ENCODE peak calls at places on chromosomes 2 and 18, in eight cellular contexts. H is endothelial cell of umbilical vein, X is transverse colon, A is K562, E is SK-N-SH, Q is GM23338, I is HCT116, Y is HepG2. D is an unnamed sample.

GRCh38 chr18:47595816-47596501 is 334.5 kb downstream of the SMAD2 start:
- DNase-seq in X (peak), H (peak), Q (peak), E (no peak), A (peak), I (peak), Y (peak), D (no peak)

GRCh38 chr2:219688560-219689445 is 61.4 kb downstream of the SLC4A3 start:
- DNase-seq in H (no peak), Y (peak), Q (no peak), I (peak), E (no peak), X (no peak), A (no peak), D (no peak)

GRCh38 chr2:119460076-119460475 is 28.4 kb downstream of the TMEM37 start:
- DNase-seq in E (no peak), X (no peak), A (no peak), I (no peak), Y (no peak), H (no peak), Q (no peak), D (no peak)

GRCh38 chr2:62266433-62267038 is 70.6 kb downstream of the B3GNT2 start:
- DNase-seq in Q (peak), E (no peak), A (no peak), X (no peak), Y (no peak), I (no peak), H (no peak), D (no peak)

GRCh38 chr2:124975658-124976057 is 950.6 kb downstream of the CNTNAP5 start:
- DNase-seq in H (no peak), A (no peak), I (no peak), Q (no peak), X (no peak), E (no peak), Y (no peak), D (no peak)

GRCh38 chr2:239166201-239166834 is 234.5 kb downstream of the HDAC4 start:
- DNase-seq in H (no peak), Q (no peak), I (no peak), A (no peak), E (no peak), X (no peak), Y (no peak), D (no peak)

GRCh38 chr2:42810971-42811865 is 18.8 kb upstream of the HAAO start:
- DNase-seq in Q (peak), Y (peak), X (peak), A (no peak), I (no peak), H (peak), E (peak), D (no peak)

GRCh38 chr18:73842795-73843394 is 304.7 kb downstream of the FBXO15 start:
- DNase-seq in Q (peak), A (peak), I (peak), Y (peak), H (no peak), E (peak), X (peak), D (no peak)

GRCh38 chr18:80104364-80104779 is 4.7 kb upstream of the ADNP2 start:
- DNase-seq in Q (peak), A (no peak), Y (peak), I (no peak), H (no peak), E (no peak), X (no peak), D (peak)

GRCh38 chr18:80107396-80107795 is 1.7 kb upstream of the ADNP2 start:
- DNase-seq in E (no peak), X (no peak), A (no peak), Y (no peak), Q (no peak), I (no peak), H (no peak), D (peak)

GRCh38 chr18:80105369-80106167 is 3.5 kb upstream of the ADNP2 start:
- DNase-seq in Q (no peak), A (no peak), Y (no peak), X (no peak), H (no peak), E (no peak), I (no peak), D (peak)

GRCh38 chr18:80106482-80107051 is 2.5 kb upstream of the ADNP2 start:
- DNase-seq in E (no peak), X (no peak), H (no peak), I (no peak), Y (peak), Q (no peak), A (no peak), D (peak)

DNA sequence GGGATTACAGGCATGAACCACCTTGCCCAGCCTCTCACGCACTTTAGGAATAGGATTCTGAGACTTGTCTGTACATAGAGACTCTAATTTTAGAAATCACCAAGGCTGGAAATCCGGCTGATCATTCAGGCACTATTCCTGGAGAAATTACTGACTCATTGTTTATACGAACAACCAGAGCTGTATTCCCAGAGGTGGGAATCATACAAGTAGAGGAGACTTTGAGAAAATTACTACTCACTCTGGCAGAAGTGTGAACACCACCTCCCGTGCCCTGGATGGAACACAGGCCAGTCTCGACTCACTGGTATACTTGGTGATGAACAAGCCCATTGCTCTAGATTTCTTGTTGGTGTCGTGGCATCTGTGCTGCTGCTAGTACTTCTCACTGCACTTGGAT is 5.8 kb upstream of the ADNP2 start:
- DNase-seq in E (no peak), H (no peak), X (no peak), A (no peak), I (no peak), Y (no peak), Q (no peak), D (peak)
- H3K4me3 ChIP-seq in E (no peak), H (no peak), X (no peak), A (no peak), I (no peak), Y (no peak), Q (no peak), D (no peak)

GRCh38 chr2:86441789-86442641 is 844 bp downstream of the KDM3A start:
- DNase-seq in H (peak), X (peak), Y (peak), E (peak), A (peak), I (no peak), Q (peak), D (no peak)
- TF ChIP-seq POLR2AphosphoS5 in H (no peak), X (peak), Y (no peak), E (no peak), A (no peak), I (no peak), Q (no peak), D (no peak)

GRCh38 chr2:147763861-147764260 is 81.0 kb upstream of the ACVR2A start:
- DNase-seq in E (no peak), A (no peak), X (no peak), H (no peak), Q (no peak), Y (no peak), I (no peak), D (no peak)
- TF ChIP-seq CTCF in E (no peak), A (no peak), X (no peak), H (no peak), Q (no peak), Y (no peak), I (no peak), D (no peak)

GRCh38 chr2:191845876-191846786 is 757 bp downstream of the CAVIN2 start:
- DNase-seq in I (no peak), A (peak), X (no peak), E (no peak), Q (no peak), Y (peak), H (no peak), D (no peak)
- H3K4me3 ChIP-seq in I (no peak), A (peak), X (peak), E (no peak), Q (no peak), Y (peak), H (peak), D (peak)

DNA sequence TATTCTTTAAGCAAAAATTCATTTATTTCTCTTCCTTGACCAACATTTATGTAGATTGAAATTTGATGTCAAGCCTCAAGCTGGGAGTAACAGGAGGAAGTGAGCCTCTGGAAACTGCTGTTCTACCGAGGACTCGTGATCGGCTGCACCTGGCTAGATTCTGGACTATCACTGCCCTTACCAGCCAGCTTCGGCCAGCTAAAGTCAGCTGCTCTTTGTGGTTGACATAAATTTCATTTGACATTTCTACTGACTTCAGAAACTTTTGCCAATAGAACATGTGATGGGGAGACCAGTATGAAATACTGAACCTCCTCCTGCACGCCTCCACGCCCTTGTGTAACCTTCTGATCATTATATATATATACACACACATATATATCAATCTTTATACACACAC is 74.2 kb upstream of the RGPD5 start:
- DNase-seq in E (no peak), Q (no peak), I (no peak), Y (no peak), A (no peak), H (no peak), X (no peak), D (peak)
- TF ChIP-seq POLR2AphosphoS5 in E (no peak), Q (no peak), I (no peak), Y (no peak), A (no peak), H (no peak), X (no peak), D (no peak)

DNA sequence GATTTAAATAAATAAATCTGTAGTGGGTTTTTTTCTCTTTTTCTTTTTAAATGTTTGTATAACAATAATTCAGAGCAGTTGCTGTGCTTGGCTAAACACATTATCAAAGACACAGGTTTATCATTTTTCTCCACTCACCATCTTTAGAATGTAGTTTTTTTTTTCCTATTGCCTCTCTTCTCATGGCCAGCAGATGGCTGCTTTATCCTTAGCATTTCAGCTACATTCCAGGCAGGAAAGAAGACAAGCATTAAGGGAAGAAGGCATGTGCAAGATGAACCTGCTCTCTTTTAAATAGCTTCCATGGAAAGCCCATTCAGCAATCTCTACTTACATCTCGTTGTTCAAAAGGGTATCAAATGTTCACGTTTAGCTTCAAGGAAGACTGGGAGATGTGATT is 42.6 kb downstream of the ARHGAP15 start:
- DNase-seq in E (no peak), Q (peak), Y (no peak), H (no peak), A (no peak), X (no peak), I (no peak), D (no peak)
- TF ChIP-seq CTCF in E (peak), Q (peak), Y (peak), H (no peak), A (no peak), X (peak), I (peak), D (peak)

GRCh38 chr2:237487496-237487895 is 445 bp downstream of the MLPH start:
- DNase-seq in A (no peak), H (no peak), Y (no peak), X (no peak), E (no peak), I (no peak), Q (no peak), D (no peak)

GRCh38 chr2:237485844-237486243 is 1.2 kb upstream of the MLPH start:
- DNase-seq in A (no peak), Y (no peak), E (no peak), H (no peak), X (no peak), Q (peak), I (no peak), D (no peak)

GRCh38 chr2:237486819-237487448 is at the start of gene MLPH:
- DNase-seq in Y (no peak), H (no peak), Q (peak), A (no peak), I (no peak), E (peak), X (peak), D (no peak)

GRCh38 chr2:237485304-237485703 is 1.7 kb upstream of the MLPH start:
- DNase-seq in Y (no peak), I (no peak), Q (no peak), E (no peak), A (no peak), H (no peak), X (no peak), D (no peak)

DNA sequence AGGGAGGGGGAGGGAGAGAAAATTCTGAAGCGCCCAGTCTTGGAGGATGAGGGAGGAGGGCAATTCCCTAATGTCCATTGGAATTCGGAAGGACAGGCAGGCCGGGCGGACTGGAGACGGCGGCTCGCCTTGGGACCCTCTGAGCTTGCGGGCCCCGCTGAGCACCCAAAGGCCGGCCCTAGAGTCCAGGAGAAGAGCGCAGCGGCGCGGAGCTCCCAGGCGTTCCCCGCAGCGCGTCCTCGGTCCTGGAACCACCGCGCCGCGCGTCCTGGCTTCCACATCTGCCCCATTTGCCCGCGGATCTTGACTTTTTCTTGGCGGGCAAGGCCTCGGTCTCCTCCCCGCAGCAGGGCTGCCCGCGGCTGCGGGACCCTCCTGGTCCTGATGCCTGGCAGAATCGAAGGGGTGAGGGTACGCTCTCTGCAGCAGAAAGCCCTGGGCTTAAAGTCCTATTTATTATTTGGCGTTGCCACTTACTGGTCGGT is 675 bp upstream of the MLPH start:
- DNase-seq in X (no peak), A (no peak), I (no peak), Y (no peak), Q (peak), H (no peak), E (no peak), D (no peak)
- H3K4me3 ChIP-seq in X (peak), A (no peak), I (peak), Y (no peak), Q (peak), H (no peak), E (peak), D (peak)